ENCODE peak calls at places on chromosomes 11 and 22, in seven cellular contexts. N is A549, R is breast epithelium, W is adrenal gland, S is uterus, D is GM12878, A is IMR-90. P is an unnamed sample.
A peak's percentile ranks its signal among the peaks of the same experiment; 100 is the strongest.

GRCh38 chr22:42174062-42174461 is 43.5 kb upstream of the CYP2D6 start:
- DNase-seq in N (no peak), R (no peak), W (no peak), S (no peak), D (no peak), A (peak; percentile 73), P (no peak)

GRCh38 chr11:64021742-64022067 is 14.0 kb upstream of the FLRT1 start:
- DNase-seq in N (no peak), R (no peak), W (no peak), S (no peak), D (no peak), A (no peak), P (no peak)

GRCh38 chr11:14082338-14082737 is 119.8 kb downstream of the SPON1 start:
- DNase-seq in N (no peak), R (no peak), W (peak; percentile 26), S (no peak), D (no peak), A (no peak), P (no peak)

GRCh38 chr22:38706101-38706884 is 549 bp downstream of the GTPBP1 start:
- DNase-seq in N (no peak), R (peak; percentile 51), W (peak; percentile 58), S (peak; percentile 41), D (no peak), A (peak; percentile 27), P (peak; percentile 48)

GRCh38 chr11:390175-390574 is 3.8 kb upstream of the PKP3 start:
- DNase-seq in N (no peak), R (no peak), W (no peak), S (no peak), D (no peak), A (no peak), P (peak; percentile 57)

GRCh38 chr11:45485070-45485716 is 180.2 kb downstream of the CHST1 start:
- DNase-seq in N (peak; percentile 14), R (no peak), W (no peak), S (no peak), D (no peak), A (no peak), P (no peak)

GRCh38 chr11:132587716-132588115 is 944.6 kb downstream of the OPCML start:
- DNase-seq in N (no peak), R (no peak), W (no peak), S (no peak), D (no peak), A (no peak), P (no peak)

GRCh38 chr11:132448334-132448995 is 1078.0 kb downstream of the NTM start:
- DNase-seq in N (no peak), R (no peak), W (no peak), S (no peak), D (no peak), A (no peak), P (no peak)

GRCh38 chr11:75443043-75443442 is 10.0 kb upstream of the KLHL35 start:
- DNase-seq in N (no peak), R (no peak), W (no peak), S (no peak), D (no peak), A (no peak), P (no peak)

GRCh38 chr11:128896356-128896755 is 5.2 kb downstream of the KCNJ5 start:
- DNase-seq in N (no peak), R (no peak), W (peak; percentile 46), S (no peak), D (no peak), A (no peak), P (no peak)

GRCh38 chr22:20472629-20473442 is 22.8 kb downstream of the KLHL22 start:
- DNase-seq in N (no peak), R (no peak), W (no peak), S (no peak), D (no peak), A (no peak), P (no peak)

GRCh38 chr22:30246962-30247376 is 410 bp upstream of the LIF start:
- DNase-seq in N (no peak), R (no peak), W (no peak), S (no peak), D (no peak), A (no peak), P (no peak)

GRCh38 chr22:26226538-26227297 is 57.5 kb downstream of the SEZ6L start:
- DNase-seq in N (no peak), R (no peak), W (no peak), S (no peak), D (no peak), A (no peak), P (no peak)

GRCh38 chr11:95593101-95593500 is 196.5 kb downstream of the FAM76B start:
- DNase-seq in N (no peak), R (no peak), W (no peak), S (peak; percentile 32), D (no peak), A (peak; percentile 40), P (peak; percentile 7)

GRCh38 chr11:69934861-69935494 is 115.8 kb upstream of the FGF3 start:
- DNase-seq in N (peak; percentile 35), R (no peak), W (no peak), S (no peak), D (no peak), A (peak; percentile 27), P (no peak)

GRCh38 chr22:20972014-20972797 is 5.2 kb downstream of the AIFM3 start:
- DNase-seq in N (no peak), R (no peak), W (no peak), S (no peak), D (no peak), A (no peak), P (no peak)

GRCh38 chr11:79440451-79441158 is at the start of gene TENM4:
- DNase-seq in N (no peak), R (no peak), W (peak; percentile 89), S (peak; percentile 72), D (no peak), A (peak; percentile 92), P (peak; percentile 50)

GRCh38 chr11:3022982-3023381 is 30.9 kb upstream of the NAP1L4 start:
- DNase-seq in N (no peak), R (no peak), W (no peak), S (no peak), D (no peak), A (peak; percentile 49), P (no peak)

GRCh38 chr11:78759067-78759466 is 184.4 kb upstream of the NARS2 start:
- DNase-seq in N (no peak), R (no peak), W (no peak), S (no peak), D (no peak), A (no peak), P (no peak)

GRCh38 chr11:134654161-134654915 is 242.3 kb upstream of the B3GAT1 start:
- DNase-seq in N (no peak), R (peak; percentile 7), W (no peak), S (no peak), D (no peak), A (no peak), P (no peak)

GRCh38 chr11:87602776-87603175 is 565.0 kb downstream of the TMEM135 start:
- DNase-seq in N (no peak), R (no peak), W (no peak), S (no peak), D (no peak), A (no peak), P (no peak)

GRCh38 chr22:19610518-19611253 is 86.5 kb upstream of the CLDN5 start:
- DNase-seq in N (no peak), R (no peak), W (no peak), S (no peak), D (no peak), A (no peak), P (no peak)

GRCh38 chr11:1523077-1523476 is 36.5 kb upstream of the MOB2 start:
- DNase-seq in N (no peak), R (no peak), W (no peak), S (no peak), D (no peak), A (no peak), P (no peak)
- H3K27ac ChIP-seq in N (no peak overlapping the region), R (no peak overlapping the region), W (no peak overlapping the region), S (no peak overlapping the region), D (no peak overlapping the region), A (no peak overlapping the region), P (no peak overlapping the region)

GRCh38 chr11:71453021-71453910 is at the start of gene NADSYN1:
- DNase-seq in N (peak; percentile 90), R (peak; percentile 94), W (peak; percentile 97), S (peak; percentile 97), D (peak; percentile 72), A (peak; percentile 87), P (peak; percentile 99)
- H3K4me1 ChIP-seq in N (peaks cover 20% of the 10 kb centered on the region), R (peaks cover 6% of the 10 kb centered on the region), W (peaks cover 49% of the 10 kb centered on the region), S (no peaks in the 10 kb centered on the region), D (peaks cover 9% of the 10 kb centered on the region), A (peaks cover 5% of the 10 kb centered on the region), P (peaks cover 45% of the 10 kb centered on the region)

GRCh38 chr11:86247608-86248007 is 3.1 kb downstream of the EED start:
- DNase-seq in N (no peak), R (no peak), W (no peak), S (no peak), D (no peak), A (no peak), P (no peak)

GRCh38 chr11:86244522-86245368 is at the start of gene EED:
- DNase-seq in N (peak; percentile 87), R (peak; percentile 90), W (peak; percentile 96), S (peak; percentile 94), D (peak; percentile 86), A (peak; percentile 94), P (peak; percentile 95)

GRCh38 chr11:86246293-86246675 is 1.7 kb downstream of the EED start:
- DNase-seq in N (no peak), R (no peak), W (no peak), S (no peak), D (no peak), A (no peak), P (no peak)

GRCh38 chr11:86244063-86244521 is 461 bp upstream of the EED start:
- DNase-seq in N (peak; percentile 93), R (peak; percentile 83), W (peak; percentile 89), S (peak; percentile 90), D (no peak), A (peak; percentile 84), P (peak; percentile 92)

GRCh38 chr11:86245369-86246292 is 1.1 kb downstream of the EED start:
- DNase-seq in N (peak; percentile 14), R (no peak), W (no peak), S (no peak), D (no peak), A (peak; percentile 6), P (peak; percentile 14)
- TF ChIP-seq POLR2A in N (no peak), R (no peak), W (no peak), S (no peak), D (no peak), A (no peak), P (no peak)

DNA sequence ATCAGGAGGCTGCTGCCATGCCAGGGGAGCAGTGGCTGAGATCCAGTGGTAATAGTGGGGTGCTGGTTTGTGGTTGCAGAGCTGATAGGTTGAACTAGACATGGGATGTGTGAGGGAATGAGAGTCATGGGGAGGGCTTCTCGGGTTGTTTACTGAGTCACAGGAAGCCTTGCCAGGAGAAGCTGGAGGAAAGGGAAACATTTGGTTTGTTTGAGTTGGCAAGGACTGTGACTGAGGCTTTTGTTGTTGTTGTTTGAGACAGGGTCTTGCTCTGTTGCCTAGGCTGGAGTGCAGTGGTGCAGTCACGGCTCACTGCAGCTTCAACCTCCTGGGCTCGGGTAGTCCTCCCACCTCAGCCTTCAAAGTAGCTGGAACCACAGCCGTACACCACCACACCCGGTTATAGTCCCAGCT is 49.3 kb downstream of the CABIN1 start:
- DNase-seq in N (no peak), R (peak; percentile 31), W (peak; percentile 54), S (no peak), D (no peak), A (peak; percentile 96), P (peak; percentile 38)
- H3K27ac ChIP-seq in N (no peak overlapping the region), R (peak overlapping the region; percentile 87), W (no peak overlapping the region), S (no peak overlapping the region), D (no peak overlapping the region), A (peak overlapping the region; percentile 89), P (no peak overlapping the region)

GRCh38 chr11:9761441-9761945 is 97.6 kb downstream of the SWAP70 start:
- DNase-seq in N (no peak), R (no peak), W (no peak), S (no peak), D (no peak), A (no peak), P (no peak)
- H3K4me1 ChIP-seq in N (peaks cover 31% of the 10 kb centered on the region), R (peaks cover 16% of the 10 kb centered on the region), W (peaks cover 30% of the 10 kb centered on the region), S (peaks cover 9% of the 10 kb centered on the region), D (peaks cover 32% of the 10 kb centered on the region), A (peaks cover 51% of the 10 kb centered on the region), P (peaks cover 31% of the 10 kb centered on the region)